ENCODE peak calls at places on chromosomes 3 and 15, in ten cellular contexts. P, F, O, L, R, C, K, I, E and Y are unnamed samples.

GRCh38 chr15:40593130-40593529 is 919 bp upstream of the KNL1 start:
- DNase-seq in P (no peak), F (no peak), O (no peak), L (no peak), R (no peak), C (no peak), K (no peak), I (peak), E (no peak), Y (no peak)

GRCh38 chr15:40047413-40048154 is 8.6 kb upstream of the SRP14 start:
- DNase-seq in P (peak), F (peak), O (no peak), L (peak), R (no peak), C (no peak), K (peak), I (no peak), E (peak), Y (peak)

GRCh38 chr3:160112481-160112880 is 112.7 kb upstream of the C3orf80 start:
- DNase-seq in P (no peak), F (no peak), O (no peak), L (no peak), R (no peak), C (no peak), K (no peak), I (no peak), E (no peak), Y (no peak)

GRCh38 chr3:185215873-185216586 is 37.8 kb downstream of the EHHADH start:
- DNase-seq in P (no peak), F (no peak), O (no peak), L (no peak), R (no peak), C (no peak), K (no peak), I (peak), E (peak), Y (no peak)

GRCh38 chr3:48345946-48346572 is 12.6 kb upstream of the SPINK8 start:
- DNase-seq in P (no peak), F (no peak), O (no peak), L (no peak), R (no peak), C (no peak), K (no peak), I (no peak), E (no peak), Y (no peak)

GRCh38 chr3:66297260-66297863 is 76.6 kb downstream of the SLC25A26 start:
- DNase-seq in P (no peak), F (no peak), O (no peak), L (no peak), R (peak), C (no peak), K (no peak), I (no peak), E (peak), Y (no peak)

GRCh38 chr3:3603351-3603750 is 195.9 kb upstream of the LRRN1 start:
- DNase-seq in P (no peak), F (no peak), O (no peak), L (no peak), R (no peak), C (no peak), K (no peak), I (no peak), E (no peak), Y (no peak)

GRCh38 chr15:59622289-59622688 is 10.7 kb downstream of the GCNT3 start:
- DNase-seq in P (peak), F (no peak), O (no peak), L (peak), R (no peak), C (peak), K (peak), I (peak), E (peak), Y (peak)

GRCh38 chr3:177777699-177778098 is 580.4 kb upstream of the TBL1XR1 start:
- DNase-seq in P (peak), F (no peak), O (no peak), L (peak), R (no peak), C (peak), K (peak), I (peak), E (peak), Y (no peak)

GRCh38 chr15:41967506-41968206 is 4.7 kb downstream of the EHD4 start:
- DNase-seq in P (peak), F (peak), O (no peak), L (peak), R (no peak), C (no peak), K (peak), I (no peak), E (peak), Y (no peak)

GRCh38 chr15:40253179-40253790 is 14.4 kb downstream of the PAK6 start:
- DNase-seq in P (no peak), F (no peak), O (no peak), L (no peak), R (no peak), C (no peak), K (no peak), I (no peak), E (no peak), Y (no peak)

GRCh38 chr15:87461621-87462020 is 794.9 kb downstream of the NTRK3 start:
- DNase-seq in P (no peak), F (no peak), O (no peak), L (no peak), R (no peak), C (no peak), K (no peak), I (no peak), E (no peak), Y (no peak)

GRCh38 chr3:135125171-135125801 is 330.2 kb downstream of the EPHB1 start:
- DNase-seq in P (no peak), F (no peak), O (no peak), L (no peak), R (no peak), C (peak), K (no peak), I (peak), E (peak), Y (no peak)

GRCh38 chr3:187709155-187709554 is 6.8 kb upstream of the RTP2 start:
- DNase-seq in P (no peak), F (no peak), O (no peak), L (no peak), R (no peak), C (peak), K (no peak), I (peak), E (no peak), Y (no peak)

GRCh38 chr15:76588811-76589747 is 252.5 kb downstream of the ISL2 start:
- DNase-seq in P (peak), F (no peak), O (no peak), L (no peak), R (no peak), C (no peak), K (no peak), I (no peak), E (no peak), Y (no peak)

GRCh38 chr3:55307622-55308021 is 179.5 kb downstream of the WNT5A start:
- DNase-seq in P (no peak), F (no peak), O (no peak), L (no peak), R (no peak), C (no peak), K (no peak), I (no peak), E (no peak), Y (no peak)

GRCh38 chr3:73379465-73379864 is 245.3 kb downstream of the PDZRN3 start:
- DNase-seq in P (no peak), F (no peak), O (no peak), L (no peak), R (no peak), C (no peak), K (no peak), I (no peak), E (no peak), Y (no peak)

GRCh38 chr15:63449711-63450110 is 54.7 kb upstream of the USP3 start:
- DNase-seq in P (peak), F (no peak), O (no peak), L (no peak), R (no peak), C (no peak), K (no peak), I (no peak), E (no peak), Y (no peak)

GRCh38 chr3:171828852-171829770 is 14.0 kb upstream of the TMEM212 start:
- DNase-seq in P (no peak), F (no peak), O (no peak), L (no peak), R (no peak), C (no peak), K (no peak), I (no peak), E (no peak), Y (no peak)

GRCh38 chr3:135973846-135974245 is 8.3 kb downstream of the PPP2R3A start:
- DNase-seq in P (no peak), F (no peak), O (no peak), L (no peak), R (no peak), C (no peak), K (no peak), I (no peak), E (no peak), Y (no peak)

GRCh38 chr3:14885307-14885706 is 62.1 kb upstream of the NR2C2 start:
- DNase-seq in P (no peak), F (no peak), O (no peak), L (no peak), R (no peak), C (no peak), K (no peak), I (no peak), E (no peak), Y (no peak)

GRCh38 chr3:77370413-77370812 is 330.5 kb downstream of the ROBO2 start:
- DNase-seq in P (no peak), F (no peak), O (no peak), L (no peak), R (peak), C (no peak), K (no peak), I (no peak), E (peak), Y (no peak)

GRCh38 chr15:68315495-68316007 is 38.0 kb downstream of the FEM1B start:
- DNase-seq in P (no peak), F (peak), O (no peak), L (peak), R (no peak), C (peak), K (no peak), I (no peak), E (peak), Y (peak)

GRCh38 chr15:68314563-68314962 is 37.0 kb downstream of the FEM1B start:
- DNase-seq in P (no peak), F (peak), O (no peak), L (peak), R (no peak), C (no peak), K (peak), I (no peak), E (peak), Y (peak)

GRCh38 chr15:68317281-68318007 is 39.9 kb downstream of the FEM1B start:
- DNase-seq in P (no peak), F (no peak), O (no peak), L (peak), R (no peak), C (no peak), K (no peak), I (no peak), E (no peak), Y (no peak)

GRCh38 chr15:68315035-68315434 is 37.5 kb downstream of the FEM1B start:
- DNase-seq in P (no peak), F (no peak), O (no peak), L (no peak), R (no peak), C (no peak), K (no peak), I (no peak), E (no peak), Y (no peak)

GRCh38 chr15:68316061-68316804 is 38.7 kb downstream of the FEM1B start:
- DNase-seq in P (no peak), F (peak), O (no peak), L (peak), R (no peak), C (peak), K (no peak), I (peak), E (peak), Y (peak)
- TF ChIP-seq CTCF in P (no peak), F (peak), O (no peak), L (no peak), R (peak), C (no peak), K (no peak), I (peak), E (peak), Y (no peak)

DNA sequence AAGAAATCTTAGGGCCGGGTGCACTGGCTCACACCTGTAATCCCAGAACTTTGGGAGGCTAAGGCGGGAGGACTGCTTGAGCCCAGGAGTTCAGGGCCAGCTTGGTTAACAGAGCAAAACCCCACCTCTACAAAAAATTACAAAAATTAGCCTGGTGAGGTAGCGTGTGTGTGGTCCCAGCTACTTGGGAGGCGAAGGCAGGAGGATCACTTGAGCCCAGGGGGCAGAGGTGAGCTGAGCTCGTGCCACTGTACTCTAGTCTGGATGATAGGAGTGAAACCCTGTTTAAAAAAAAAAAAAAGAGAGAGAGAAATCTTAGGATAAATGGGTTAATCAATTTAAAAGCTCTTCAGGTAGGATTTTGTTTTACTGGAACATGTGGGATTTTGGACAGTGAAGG is 31.2 kb upstream of the DUT start:
- DNase-seq in P (no peak), F (no peak), O (no peak), L (no peak), R (no peak), C (no peak), K (no peak), I (no peak), E (no peak), Y (no peak)
- TF ChIP-seq CTCF in P (no peak), F (no peak), O (no peak), L (no peak), R (no peak), C (no peak), K (no peak), I (no peak), E (no peak), Y (no peak)

GRCh38 chr3:175485436-175485835 is 626.3 kb downstream of the NAALADL2 start:
- DNase-seq in P (no peak), F (no peak), O (no peak), L (no peak), R (no peak), C (no peak), K (no peak), I (no peak), E (no peak), Y (no peak)
- TF ChIP-seq CTCF in P (no peak), F (no peak), O (no peak), L (no peak), R (no peak), C (no peak), K (no peak), I (no peak), E (no peak), Y (no peak)

DNA sequence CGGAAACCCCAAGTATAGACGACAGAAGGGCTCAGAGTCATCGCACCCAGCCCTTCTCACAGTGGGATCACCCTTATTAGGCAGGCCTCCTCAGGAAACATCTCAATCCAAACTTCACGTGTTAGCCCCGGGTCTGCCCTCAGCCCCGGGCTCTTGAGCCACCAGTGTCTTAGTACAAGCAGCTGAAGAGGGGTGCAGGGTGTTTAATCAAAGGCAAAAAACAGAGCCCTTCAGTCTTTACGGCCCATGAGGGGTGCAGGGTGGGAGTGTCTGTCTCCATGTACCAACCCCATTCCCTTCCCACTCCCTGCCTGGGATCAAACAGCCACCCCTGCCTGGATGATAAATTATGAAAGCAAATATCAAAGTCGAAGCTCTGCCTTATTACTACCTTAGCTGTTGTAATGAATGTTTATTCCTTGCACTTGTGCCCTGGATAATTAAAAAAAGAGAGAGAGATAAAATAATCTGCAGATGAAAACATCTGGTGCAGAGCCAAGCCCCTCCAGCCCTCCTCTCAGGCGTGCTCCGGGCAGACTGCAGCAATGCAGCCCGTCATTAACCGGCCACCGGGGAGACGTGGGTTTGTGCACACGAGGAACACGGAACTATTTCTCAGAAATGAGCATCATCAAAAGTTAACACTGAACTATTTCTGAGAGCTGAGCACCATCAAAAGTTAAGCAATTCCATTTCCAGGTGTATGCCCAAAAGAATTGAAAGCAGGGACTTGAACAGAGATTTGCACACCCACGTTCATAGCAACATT is 64.5 kb downstream of the ADAMTS17 start:
- DNase-seq in P (no peak), F (no peak), O (no peak), L (no peak), R (no peak), C (no peak), K (no peak), I (no peak), E (no peak), Y (no peak)
- TF ChIP-seq CTCF in P (no peak), F (no peak), O (no peak), L (no peak), R (no peak), C (no peak), K (no peak), I (no peak), E (no peak), Y (no peak)

GRCh38 chr3:25576836-25577454 is 87.8 kb downstream of the TOP2B start:
- DNase-seq in P (no peak), F (no peak), O (no peak), L (no peak), R (no peak), C (no peak), K (no peak), I (peak), E (no peak), Y (no peak)
- TF ChIP-seq CTCF in P (no peak), F (no peak), O (no peak), L (no peak), R (no peak), C (peak), K (no peak), I (peak), E (no peak), Y (no peak)

DNA sequence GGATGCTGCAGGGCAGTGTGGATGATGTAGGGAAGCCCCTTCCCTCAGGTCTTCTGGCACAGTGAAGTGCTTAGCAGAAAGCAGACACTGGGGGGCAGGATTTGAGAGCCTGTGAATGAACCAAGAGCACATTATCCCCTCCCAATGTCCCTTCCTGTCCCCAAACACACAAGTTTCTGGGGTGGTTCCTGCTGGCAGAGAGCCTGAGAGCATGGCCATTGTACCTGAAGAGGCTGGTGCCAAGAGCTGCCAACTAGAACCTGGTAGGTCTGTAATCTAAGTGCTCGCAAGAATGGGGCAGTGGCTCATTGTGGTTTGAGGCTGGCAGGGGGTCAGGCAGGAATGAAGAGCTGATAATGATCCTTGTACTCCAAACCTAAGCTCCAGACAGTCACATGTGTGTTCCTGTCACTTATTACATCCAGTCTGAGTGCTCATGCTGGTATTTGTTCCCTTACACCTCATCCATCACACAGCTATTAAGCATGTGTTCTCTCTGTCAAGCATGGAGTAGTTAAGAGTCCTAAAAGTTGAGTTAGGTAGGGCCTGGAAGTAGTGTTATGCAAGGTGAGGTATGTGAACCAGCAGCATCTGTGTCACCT is 6.7 kb upstream of the CCR1 start:
- DNase-seq in P (no peak), F (no peak), O (no peak), L (peak), R (no peak), C (peak), K (no peak), I (no peak), E (peak), Y (no peak)
- TF ChIP-seq CTCF in P (no peak), F (no peak), O (no peak), L (peak), R (no peak), C (peak), K (no peak), I (peak), E (peak), Y (no peak)

GRCh38 chr3:12155264-12155663 is 3.4 kb downstream of the TIMP4 start:
- DNase-seq in P (no peak), F (no peak), O (no peak), L (no peak), R (no peak), C (no peak), K (no peak), I (no peak), E (no peak), Y (no peak)
- TF ChIP-seq CTCF in P (no peak), F (no peak), O (no peak), L (no peak), R (no peak), C (no peak), K (no peak), I (no peak), E (no peak), Y (no peak)